ENCODE peak calls at places on chromosomes 12 and 14, in five cellular contexts. One of them, this sample, is unnamed.

GRCh38 chr12:109447482-109447881 is 29.6 kb downstream of the KCTD10 start:
- DNase-seq in colonic mucosa: no peak
- DNase-seq in stimulated activated CD8-positive, alpha-beta memory T cell treated with anti-CD3 and anti-CD28 coated beads, Interleukin-4, amount 100 ng/mL, for 48 hours: no peak
- DNase-seq in mesenteric fat pad: no peak
- DNase-seq in GM03348: no peak
- DNase-seq in this sample: no peak

GRCh38 chr14:56131004-56131864 is 13.0 kb downstream of the PELI2 start:
- DNase-seq in GM03348: no peak
- DNase-seq in mesenteric fat pad: no peak
- DNase-seq in colonic mucosa: no peak
- DNase-seq in stimulated activated CD8-positive, alpha-beta memory T cell treated with anti-CD3 and anti-CD28 coated beads, Interleukin-4, amount 100 ng/mL, for 48 hours: no peak
- DNase-seq in this sample: no peak

GRCh38 chr14:37139710-37140109 is 32.7 kb downstream of the SLC25A21 start:
- DNase-seq in mesenteric fat pad: no peak
- DNase-seq in colonic mucosa: no peak
- DNase-seq in GM03348: no peak
- DNase-seq in stimulated activated CD8-positive, alpha-beta memory T cell treated with anti-CD3 and anti-CD28 coated beads, Interleukin-4, amount 100 ng/mL, for 48 hours: no peak
- DNase-seq in this sample: no peak

GRCh38 chr14:34604990-34605389 is 25.0 kb downstream of the SNX6 start:
- DNase-seq in stimulated activated CD8-positive, alpha-beta memory T cell treated with anti-CD3 and anti-CD28 coated beads, Interleukin-4, amount 100 ng/mL, for 48 hours: no peak
- DNase-seq in colonic mucosa: no peak
- DNase-seq in mesenteric fat pad: no peak
- DNase-seq in GM03348: no peak
- DNase-seq in this sample: no peak

GRCh38 chr12:27013606-27014084 is 539 bp downstream of the TM7SF3 start:
- DNase-seq in colonic mucosa: peak
- DNase-seq in stimulated activated CD8-positive, alpha-beta memory T cell treated with anti-CD3 and anti-CD28 coated beads, Interleukin-4, amount 100 ng/mL, for 48 hours: peak
- DNase-seq in GM03348: peak
- DNase-seq in mesenteric fat pad: peak
- DNase-seq in this sample: no peak

GRCh38 chr14:63881926-63882325 is 29.1 kb downstream of the SYNE2 start:
- DNase-seq in colonic mucosa: no peak
- DNase-seq in mesenteric fat pad: no peak
- DNase-seq in GM03348: no peak
- DNase-seq in stimulated activated CD8-positive, alpha-beta memory T cell treated with anti-CD3 and anti-CD28 coated beads, Interleukin-4, amount 100 ng/mL, for 48 hours: no peak
- DNase-seq in this sample: no peak

GRCh38 chr12:121990692-121991603 is 30.7 kb upstream of the BCL7A start:
- DNase-seq in colonic mucosa: no peak
- DNase-seq in stimulated activated CD8-positive, alpha-beta memory T cell treated with anti-CD3 and anti-CD28 coated beads, Interleukin-4, amount 100 ng/mL, for 48 hours: peak
- DNase-seq in mesenteric fat pad: no peak
- DNase-seq in GM03348: peak
- DNase-seq in this sample: no peak

GRCh38 chr12:59500915-59501314 is 94.9 kb upstream of the SLC16A7 start:
- DNase-seq in mesenteric fat pad: no peak
- DNase-seq in colonic mucosa: no peak
- DNase-seq in GM03348: no peak
- DNase-seq in stimulated activated CD8-positive, alpha-beta memory T cell treated with anti-CD3 and anti-CD28 coated beads, Interleukin-4, amount 100 ng/mL, for 48 hours: no peak
- DNase-seq in this sample: no peak

GRCh38 chr14:30960216-30960615 is 65.2 kb upstream of the AP4S1 start:
- DNase-seq in GM03348: no peak
- DNase-seq in mesenteric fat pad: no peak
- DNase-seq in colonic mucosa: no peak
- DNase-seq in stimulated activated CD8-positive, alpha-beta memory T cell treated with anti-CD3 and anti-CD28 coated beads, Interleukin-4, amount 100 ng/mL, for 48 hours: no peak
- DNase-seq in this sample: no peak

GRCh38 chr12:12807970-12808702 is 5.0 kb upstream of the DDX47 start:
- DNase-seq in GM03348: no peak
- DNase-seq in mesenteric fat pad: no peak
- DNase-seq in colonic mucosa: no peak
- DNase-seq in stimulated activated CD8-positive, alpha-beta memory T cell treated with anti-CD3 and anti-CD28 coated beads, Interleukin-4, amount 100 ng/mL, for 48 hours: peak
- DNase-seq in this sample: no peak

GRCh38 chr14:97458302-97459137 is 661.3 kb downstream of the VRK1 start:
- DNase-seq in stimulated activated CD8-positive, alpha-beta memory T cell treated with anti-CD3 and anti-CD28 coated beads, Interleukin-4, amount 100 ng/mL, for 48 hours: peak
- DNase-seq in colonic mucosa: peak
- DNase-seq in GM03348: no peak
- DNase-seq in mesenteric fat pad: no peak
- DNase-seq in this sample: peak

GRCh38 chr14:76056128-76056527 is 70.6 kb downstream of the IFT43 start:
- DNase-seq in colonic mucosa: no peak
- DNase-seq in GM03348: peak
- DNase-seq in mesenteric fat pad: no peak
- DNase-seq in stimulated activated CD8-positive, alpha-beta memory T cell treated with anti-CD3 and anti-CD28 coated beads, Interleukin-4, amount 100 ng/mL, for 48 hours: no peak
- DNase-seq in this sample: peak

GRCh38 chr12:104248444-104248843 is 32.9 kb downstream of the TXNRD1 start:
- DNase-seq in colonic mucosa: no peak
- DNase-seq in stimulated activated CD8-positive, alpha-beta memory T cell treated with anti-CD3 and anti-CD28 coated beads, Interleukin-4, amount 100 ng/mL, for 48 hours: no peak
- DNase-seq in mesenteric fat pad: no peak
- DNase-seq in GM03348: no peak
- DNase-seq in this sample: peak

GRCh38 chr12:46267618-46268348 is 1.1 kb downstream of the SLC38A1 start:
- DNase-seq in mesenteric fat pad: no peak
- DNase-seq in GM03348: peak
- DNase-seq in stimulated activated CD8-positive, alpha-beta memory T cell treated with anti-CD3 and anti-CD28 coated beads, Interleukin-4, amount 100 ng/mL, for 48 hours: peak
- DNase-seq in colonic mucosa: peak
- DNase-seq in this sample: no peak

GRCh38 chr14:70871001-70871400 is 36.3 kb upstream of the PCNX1 start:
- DNase-seq in stimulated activated CD8-positive, alpha-beta memory T cell treated with anti-CD3 and anti-CD28 coated beads, Interleukin-4, amount 100 ng/mL, for 48 hours: no peak
- DNase-seq in mesenteric fat pad: no peak
- DNase-seq in GM03348: no peak
- DNase-seq in colonic mucosa: no peak
- DNase-seq in this sample: no peak

GRCh38 chr12:18970603-18971002 is 158.9 kb upstream of the PLEKHA5 start:
- DNase-seq in mesenteric fat pad: no peak
- DNase-seq in GM03348: no peak
- DNase-seq in colonic mucosa: no peak
- DNase-seq in stimulated activated CD8-positive, alpha-beta memory T cell treated with anti-CD3 and anti-CD28 coated beads, Interleukin-4, amount 100 ng/mL, for 48 hours: no peak
- DNase-seq in this sample: no peak

GRCh38 chr12:6542209-6543009 is 8.1 kb downstream of the GAPDH start:
- DNase-seq in mesenteric fat pad: no peak
- DNase-seq in colonic mucosa: peak
- DNase-seq in GM03348: no peak
- DNase-seq in stimulated activated CD8-positive, alpha-beta memory T cell treated with anti-CD3 and anti-CD28 coated beads, Interleukin-4, amount 100 ng/mL, for 48 hours: no peak
- DNase-seq in this sample: no peak

GRCh38 chr14:67964391-67964812 is 144.8 kb downstream of the RAD51B start:
- DNase-seq in stimulated activated CD8-positive, alpha-beta memory T cell treated with anti-CD3 and anti-CD28 coated beads, Interleukin-4, amount 100 ng/mL, for 48 hours: no peak
- DNase-seq in GM03348: peak
- DNase-seq in colonic mucosa: no peak
- DNase-seq in mesenteric fat pad: no peak
- DNase-seq in this sample: no peak

GRCh38 chr14:56004807-56005579 is 113.2 kb upstream of the PELI2 start:
- DNase-seq in GM03348: peak
- DNase-seq in mesenteric fat pad: no peak
- DNase-seq in stimulated activated CD8-positive, alpha-beta memory T cell treated with anti-CD3 and anti-CD28 coated beads, Interleukin-4, amount 100 ng/mL, for 48 hours: peak
- DNase-seq in colonic mucosa: peak
- DNase-seq in this sample: peak

GRCh38 chr12:110796952-110797351 is 49.8 kb upstream of the CCDC63 start:
- DNase-seq in mesenteric fat pad: no peak
- DNase-seq in colonic mucosa: no peak
- DNase-seq in stimulated activated CD8-positive, alpha-beta memory T cell treated with anti-CD3 and anti-CD28 coated beads, Interleukin-4, amount 100 ng/mL, for 48 hours: no peak
- DNase-seq in GM03348: no peak
- DNase-seq in this sample: no peak

GRCh38 chr12:31732926-31733548 is 4.2 kb upstream of the AMN1 start:
- DNase-seq in mesenteric fat pad: no peak
- DNase-seq in stimulated activated CD8-positive, alpha-beta memory T cell treated with anti-CD3 and anti-CD28 coated beads, Interleukin-4, amount 100 ng/mL, for 48 hours: peak
- DNase-seq in colonic mucosa: no peak
- DNase-seq in GM03348: peak
- DNase-seq in this sample: no peak

GRCh38 chr14:90447720-90448497 is 51.1 kb downstream of the CALM1 start:
- DNase-seq in colonic mucosa: no peak
- DNase-seq in mesenteric fat pad: no peak
- DNase-seq in stimulated activated CD8-positive, alpha-beta memory T cell treated with anti-CD3 and anti-CD28 coated beads, Interleukin-4, amount 100 ng/mL, for 48 hours: no peak
- DNase-seq in GM03348: no peak
- DNase-seq in this sample: no peak

This sample was measured in iPS DF 6.9.